ENCODE peak calls at places on chromosomes 1 and 21, in four cellular contexts. One of them, this sample, is unnamed.

GRCh38 chr1:13700521-13701273 is 709 bp downstream of the PRDM2 start:
- DNase-seq in HepG2: no peak
- DNase-seq in HCT116: no peak
- DNase-seq in A549: peak; percentile 4
- DNase-seq in this sample: no peak

GRCh38 chr1:44819594-44820327 is 11.4 kb downstream of the BTBD19 start:
- DNase-seq in A549: peak; percentile 94
- DNase-seq in HepG2: peak; percentile 90
- DNase-seq in HCT116: peak; percentile 96
- DNase-seq in this sample: peak; percentile 89

GRCh38 chr21:40672602-40673001 is 174.4 kb downstream of the DSCAM start:
- DNase-seq in HepG2: no peak
- DNase-seq in HCT116: no peak
- DNase-seq in A549: no peak
- DNase-seq in this sample: no peak

GRCh38 chr1:246329900-246330299 is 177.2 kb downstream of the SMYD3 start:
- DNase-seq in HCT116: no peak
- DNase-seq in A549: no peak
- DNase-seq in HepG2: no peak
- DNase-seq in this sample: no peak

GRCh38 chr1:201726700-201727099 is 102.3 kb upstream of the IPO9 start:
- DNase-seq in HepG2: no peak
- DNase-seq in A549: no peak
- DNase-seq in HCT116: no peak
- DNase-seq in this sample: no peak

GRCh38 chr1:71809085-71809484 is 473.3 kb downstream of the NEGR1 start:
- DNase-seq in HCT116: no peak
- DNase-seq in A549: no peak
- DNase-seq in HepG2: no peak
- DNase-seq in this sample: no peak

GRCh38 chr1:150957666-150958065 is 17.0 kb downstream of the CERS2 start:
- DNase-seq in A549: no peak
- DNase-seq in HCT116: no peak
- DNase-seq in HepG2: no peak
- DNase-seq in this sample: no peak

GRCh38 chr1:30425046-30425445 is 298.3 kb downstream of the MATN1 start:
- DNase-seq in HepG2: no peak
- DNase-seq in HCT116: no peak
- DNase-seq in A549: no peak
- DNase-seq in this sample: no peak

GRCh38 chr1:31663622-31664452 is 19.2 kb upstream of the PEF1 start:
- DNase-seq in A549: peak; percentile 30
- DNase-seq in HCT116: peak; percentile 13
- DNase-seq in HepG2: peak; percentile 28
- DNase-seq in this sample: peak; percentile 45

GRCh38 chr1:147722114-147722513 is 38.3 kb downstream of the GJA5 start:
- DNase-seq in HCT116: no peak
- DNase-seq in A549: no peak
- DNase-seq in HepG2: no peak
- DNase-seq in this sample: no peak

GRCh38 chr21:44085491-44086321 is 21.5 kb upstream of the PWP2 start:
- DNase-seq in A549: no peak
- DNase-seq in HepG2: no peak
- DNase-seq in HCT116: no peak
- DNase-seq in this sample: no peak

DNA sequence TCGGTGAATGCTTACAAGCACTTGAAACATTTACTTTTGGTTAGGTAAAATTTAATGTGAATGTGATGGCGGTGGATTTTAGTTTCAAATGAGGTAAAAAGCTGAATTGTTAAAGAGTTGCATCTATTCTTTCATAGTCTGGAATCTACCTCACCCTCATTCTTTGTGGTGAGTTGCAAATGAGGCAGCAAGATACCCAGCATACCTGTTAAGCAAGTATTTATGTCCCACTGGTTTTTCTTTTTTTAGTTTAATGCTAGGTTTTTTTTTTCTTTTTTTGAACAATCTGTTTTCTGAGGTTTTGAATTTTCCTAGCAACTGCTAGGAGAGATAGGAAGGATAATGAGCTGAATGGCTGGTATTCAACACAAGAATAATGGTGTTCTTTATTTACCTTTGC is 127.9 kb upstream of the CACYBP start:
- DNase-seq in HCT116: no peak
- DNase-seq in HepG2: no peak
- DNase-seq in A549: no peak
- DNase-seq in this sample: no peak
- TF ChIP-seq REST in HCT116: no peak
- TF ChIP-seq REST in HepG2: no peak
- TF ChIP-seq REST in A549: no peak
- TF ChIP-seq REST in this sample: no peak

DNA sequence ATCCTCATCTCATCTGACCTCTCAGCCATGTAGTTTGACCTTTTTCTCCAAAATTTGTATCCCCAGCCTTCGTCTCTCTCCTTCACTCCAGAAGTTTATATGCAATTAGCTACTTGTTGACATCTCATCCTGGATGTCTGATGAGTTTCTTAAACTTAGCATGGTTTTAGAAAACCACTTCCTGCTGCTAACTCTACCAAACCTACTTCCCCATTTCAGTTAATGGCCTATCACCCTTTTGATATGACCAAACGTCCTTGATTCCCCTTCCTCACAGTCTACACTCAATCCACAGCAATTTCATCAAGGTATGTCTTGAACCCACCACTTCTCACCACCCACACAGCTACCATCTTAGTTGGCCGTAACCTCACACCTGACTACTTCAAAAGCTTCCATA is 121.9 kb downstream of the LRRC40 start:
- DNase-seq in HCT116: no peak
- DNase-seq in A549: no peak
- DNase-seq in HepG2: no peak
- DNase-seq in this sample: no peak
- TF ChIP-seq REST in HCT116: no peak
- TF ChIP-seq REST in A549: no peak
- TF ChIP-seq REST in HepG2: no peak
- TF ChIP-seq REST in this sample: no peak

DNA sequence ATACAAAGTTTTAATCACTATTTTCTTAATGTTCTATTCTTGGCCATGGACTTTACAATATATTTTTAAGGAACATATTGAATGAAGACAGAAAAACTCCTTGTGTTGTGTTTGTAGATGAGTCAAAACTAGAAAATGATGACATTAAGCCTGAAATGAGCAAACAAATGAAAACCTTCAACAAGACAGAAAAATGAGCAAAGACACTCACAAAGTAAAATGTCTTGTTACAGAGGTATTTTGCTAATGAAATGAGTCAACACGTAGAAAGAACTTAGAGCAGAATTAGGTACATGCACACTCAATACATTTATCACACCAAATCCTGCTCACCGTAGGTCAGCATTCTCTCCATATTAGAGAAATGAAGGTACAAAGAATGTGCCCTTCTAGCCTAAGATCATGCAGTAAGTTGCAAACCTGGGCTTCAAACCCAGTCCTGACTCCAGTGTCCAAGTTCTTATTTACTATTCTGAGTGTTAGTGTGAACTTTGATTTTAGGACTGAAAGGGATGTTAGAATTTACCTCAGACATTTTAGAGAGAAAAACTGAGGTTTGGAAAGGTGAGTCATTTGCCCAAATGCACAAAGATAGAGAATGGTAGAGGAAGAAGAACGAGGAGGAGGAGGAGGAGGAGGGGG is 133.9 kb upstream of the SGIP1 start:
- DNase-seq in HepG2: no peak
- DNase-seq in HCT116: no peak
- DNase-seq in A549: no peak
- DNase-seq in this sample: no peak
- TF ChIP-seq REST in HepG2: no peak
- TF ChIP-seq REST in HCT116: no peak
- TF ChIP-seq REST in A549: no peak
- TF ChIP-seq REST in this sample: no peak

GRCh38 chr1:156509424-156510035 is 9.0 kb upstream of the MEF2D start:
- DNase-seq in A549: no peak
- DNase-seq in HepG2: no peak
- DNase-seq in HCT116: no peak
- DNase-seq in this sample: no peak

GRCh38 chr1:156506450-156506849 is 5.9 kb upstream of the MEF2D start:
- DNase-seq in HepG2: no peak
- DNase-seq in A549: no peak
- DNase-seq in HCT116: no peak
- DNase-seq in this sample: no peak

GRCh38 chr1:156510709-156511108 is 10.1 kb upstream of the MEF2D start:
- DNase-seq in A549: no peak
- DNase-seq in HCT116: no peak
- DNase-seq in HepG2: no peak
- DNase-seq in this sample: no peak

GRCh38 chr1:156508955-156509234 is 8.3 kb upstream of the MEF2D start:
- DNase-seq in HCT116: no peak
- DNase-seq in A549: no peak
- DNase-seq in HepG2: no peak
- DNase-seq in this sample: no peak

DNA sequence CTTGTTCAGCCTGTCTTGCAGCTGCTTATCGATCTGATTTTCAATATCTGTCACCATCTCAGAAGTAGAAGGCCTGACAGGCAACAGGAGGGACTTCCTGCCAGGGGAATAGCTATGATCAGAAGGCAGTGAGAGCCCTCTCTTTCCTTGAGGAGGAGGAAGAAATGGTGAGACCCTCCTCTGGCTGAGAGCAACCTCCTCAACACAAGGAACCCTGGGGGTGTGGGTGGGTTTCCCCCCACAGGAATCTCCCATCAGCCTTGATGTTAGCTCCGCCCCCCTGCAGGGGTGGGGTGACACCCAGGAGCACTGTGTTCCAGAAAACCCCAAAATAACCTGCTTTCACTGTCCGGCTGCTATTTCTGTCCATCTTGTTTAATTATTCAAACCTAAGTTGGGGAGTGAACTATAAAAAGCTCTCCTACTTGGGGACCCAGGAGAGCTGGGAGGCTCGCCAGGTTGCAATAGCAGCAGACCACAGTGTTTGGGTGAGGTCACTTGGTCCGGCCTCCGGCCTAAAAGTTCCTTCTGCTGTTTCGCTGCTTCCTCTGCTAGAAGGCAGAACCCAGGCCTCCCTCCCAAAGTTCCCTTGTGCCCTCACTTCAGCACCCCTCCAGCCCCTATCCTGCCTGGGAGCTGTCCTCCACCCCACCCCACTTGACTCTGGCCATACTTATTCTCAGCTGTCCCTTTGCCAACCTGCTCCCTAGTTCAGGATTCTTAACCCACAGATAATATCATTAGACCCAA is 7.8 kb upstream of the MEF2D start:
- DNase-seq in HCT116: no peak
- DNase-seq in A549: no peak
- DNase-seq in HepG2: no peak
- DNase-seq in this sample: no peak
- TF ChIP-seq REST in HCT116: no peak
- TF ChIP-seq REST in A549: no peak
- TF ChIP-seq REST in HepG2: no peak
- TF ChIP-seq REST in this sample: no peak

GRCh38 chr1:43557744-43558245 is 27.1 kb downstream of the PTPRF start:
- DNase-seq in A549: peak; percentile 40
- DNase-seq in HCT116: no peak
- DNase-seq in HepG2: no peak
- DNase-seq in this sample: no peak

GRCh38 chr1:43556772-43557171 is 26.1 kb downstream of the PTPRF start:
- DNase-seq in HCT116: no peak
- DNase-seq in A549: no peak
- DNase-seq in HepG2: no peak
- DNase-seq in this sample: no peak

GRCh38 chr1:43559714-43560113 is 29.0 kb downstream of the PTPRF start:
- DNase-seq in HepG2: no peak
- DNase-seq in A549: no peak
- DNase-seq in HCT116: no peak
- DNase-seq in this sample: no peak

GRCh38 chr1:43560286-43560685 is 29.6 kb downstream of the PTPRF start:
- DNase-seq in A549: no peak
- DNase-seq in HepG2: no peak
- DNase-seq in HCT116: no peak
- DNase-seq in this sample: no peak

GRCh38 chr1:43558346-43558841 is 27.7 kb downstream of the PTPRF start:
- DNase-seq in A549: no peak
- DNase-seq in HepG2: no peak
- DNase-seq in HCT116: no peak
- DNase-seq in this sample: no peak
- TF ChIP-seq REST in A549: no peak
- TF ChIP-seq REST in HepG2: no peak
- TF ChIP-seq REST in HCT116: no peak
- TF ChIP-seq REST in this sample: no peak

GRCh38 chr1:209675567-209676154 is 449 bp downstream of the G0S2 start:
- DNase-seq in HCT116: no peak
- DNase-seq in HepG2: no peak
- DNase-seq in A549: no peak
- DNase-seq in this sample: no peak
- TF ChIP-seq REST in HCT116: no peak
- TF ChIP-seq REST in HepG2: no peak
- TF ChIP-seq REST in A549: no peak
- TF ChIP-seq REST in this sample: no peak

GRCh38 chr1:240598602-240599001 is 13.4 kb downstream of the GREM2 start:
- DNase-seq in HCT116: no peak
- DNase-seq in A549: no peak
- DNase-seq in HepG2: no peak
- DNase-seq in this sample: no peak
- TF ChIP-seq REST in HCT116: no peak
- TF ChIP-seq REST in A549: no peak
- TF ChIP-seq REST in HepG2: no peak
- TF ChIP-seq REST in this sample: no peak

GRCh38 chr1:180502361-180503273 is at the start of gene ACBD6:
- DNase-seq in HCT116: peak; percentile 74
- DNase-seq in A549: peak; percentile 94
- DNase-seq in HepG2: peak; percentile 71
- DNase-seq in this sample: peak; percentile 52
- TF ChIP-seq REST in HCT116: no peak
- TF ChIP-seq REST in A549: no peak
- TF ChIP-seq REST in HepG2: no peak
- TF ChIP-seq REST in this sample: no peak

This sample was measured in Panc1.